ENCODE peak calls at places on chromosomes 2 and 18, in seven cellular contexts. F is GM03348; V is endothelial cell; H is Jurkat, Clone E6-1; R is SHP77; C is GM20000; S is AML-193. D is an unnamed sample.
A peak's percentile ranks its signal among the peaks of the same experiment; 100 is the strongest.

GRCh38 chr18:59961086-59961485 is 61.3 kb downstream of the PMAIP1 start:
- DNase-seq in H (no peak), F (no peak), S (no peak), V (no peak), C (peak; percentile 64), R (peak; percentile 21), D (no peak)

GRCh38 chr2:74597456-74597855 is 42.9 kb downstream of the DOK1 start:
- DNase-seq in R (no peak), V (no peak), S (no peak), F (no peak), H (no peak), C (no peak), D (no peak)

GRCh38 chr18:61984293-61984692 is 91.5 kb upstream of the RNF152 start:
- DNase-seq in H (no peak), F (no peak), C (no peak), R (no peak), S (no peak), V (no peak), D (no peak)

GRCh38 chr2:142668420-142668819 is 209.0 kb upstream of the KYNU start:
- DNase-seq in F (no peak), C (no peak), V (no peak), H (no peak), R (no peak), S (no peak), D (no peak)

GRCh38 chr2:119678021-119678656 is 862 bp upstream of the TMEM177 start:
- DNase-seq in C (no peak), H (no peak), S (no peak), R (peak; percentile 88), V (no peak), F (no peak), D (no peak)

GRCh38 chr2:182870227-182870626 is 3.8 kb upstream of the FRZB start:
- DNase-seq in S (peak; percentile 0), H (peak; percentile 35), C (peak; percentile 29), R (peak; percentile 28), F (no peak), V (peak; percentile 49), D (no peak)

GRCh38 chr2:25552343-25552742 is 121.0 kb downstream of the DTNB start:
- DNase-seq in F (no peak), V (no peak), R (no peak), S (no peak), C (no peak), H (no peak), D (no peak)

GRCh38 chr2:223262946-223263345 is 211.0 kb downstream of the KCNE4 start:
- DNase-seq in C (no peak), V (no peak), H (no peak), S (no peak), F (peak; percentile 51), R (no peak), D (no peak)

GRCh38 chr2:26559556-26559955 is 81.6 kb downstream of the CIB4 start:
- DNase-seq in V (no peak), H (no peak), F (no peak), R (no peak), C (no peak), S (no peak), D (peak; percentile 7)

GRCh38 chr2:212957624-212958023 is 193.8 kb downstream of the IKZF2 start:
- DNase-seq in S (peak; percentile 82), C (no peak), F (no peak), R (no peak), V (no peak), H (peak; percentile 43), D (no peak)

GRCh38 chr2:184685999-184686841 is 87.9 kb downstream of the ZNF804A start:
- DNase-seq in F (no peak), V (no peak), H (no peak), C (no peak), R (no peak), S (no peak), D (no peak)

GRCh38 chr2:99028558-99028957 is 92.5 kb upstream of the CRACDL start:
- DNase-seq in S (no peak), V (no peak), R (no peak), C (no peak), F (no peak), H (no peak), D (no peak)

GRCh38 chr2:10750610-10751009 is 29.2 kb downstream of the ATP6V1C2 start:
- DNase-seq in S (no peak), F (no peak), R (no peak), H (no peak), V (no peak), C (no peak), D (no peak)

GRCh38 chr2:126664234-126664633 is 8.3 kb downstream of the GYPC start:
- DNase-seq in H (peak; percentile 70), R (no peak), V (no peak), C (peak; percentile 63), S (no peak), F (no peak), D (no peak)

GRCh38 chr2:41998789-41999470 is 48.9 kb upstream of the PKDCC start:
- DNase-seq in C (no peak), R (no peak), V (no peak), F (peak; percentile 48), H (no peak), S (no peak), D (no peak)

GRCh38 chr18:13513015-13513414 is 213.3 kb downstream of the FAM210A start:
- DNase-seq in S (no peak), F (no peak), V (no peak), R (peak; percentile 73), H (peak; percentile 45), C (no peak), D (peak; percentile 49)

GRCh38 chr2:25955869-25956535 is 26.3 kb downstream of the KIF3C start:
- DNase-seq in R (no peak), V (no peak), C (no peak), F (no peak), H (peak; percentile 15), S (no peak), D (no peak)

GRCh38 chr2:191910518-191910917 is 63.6 kb upstream of the CAVIN2 start:
- DNase-seq in S (no peak), V (no peak), R (no peak), C (no peak), F (peak; percentile 31), H (no peak), D (no peak)

GRCh38 chr2:71715241-71715750 is 261.9 kb downstream of the DYSF start:
- DNase-seq in H (no peak), F (no peak), S (no peak), R (no peak), C (no peak), V (no peak), D (no peak)

GRCh38 chr2:13474538-13474937 is 757.8 kb downstream of the TRIB2 start:
- DNase-seq in F (no peak), R (no peak), H (no peak), S (no peak), V (no peak), C (no peak), D (no peak)

GRCh38 chr18:27181726-27182125 is 3.4 kb downstream of the CHST9 start:
- DNase-seq in C (no peak), H (no peak), F (no peak), S (no peak), V (no peak), R (no peak), D (no peak)

GRCh38 chr2:98457045-98457696 is 12.5 kb downstream of the INPP4A start:
- DNase-seq in H (no peak), C (no peak), F (peak; percentile 68), S (no peak), R (no peak), V (no peak), D (no peak)

GRCh38 chr18:70373062-70373519 is 84.2 kb downstream of the SOCS6 start:
- DNase-seq in R (no peak), H (no peak), F (peak; percentile 66), C (no peak), S (no peak), V (no peak), D (no peak)

GRCh38 chr2:68472796-68473414 is 5.5 kb downstream of the APLF start:
- DNase-seq in C (no peak), F (no peak), V (no peak), S (no peak), H (no peak), R (no peak), D (no peak)

GRCh38 chr18:32346667-32347066 is 124.0 kb downstream of the GAREM1 start:
- DNase-seq in H (no peak), S (no peak), V (no peak), R (no peak), C (no peak), F (peak; percentile 30), D (no peak)

D was measured in Right ventricle myocardium inferior.